ENCODE peak calls at places on chromosomes 3 and 15, in nine cellular contexts. H is iris pigment epithelial cell, Q is COLO829, W is epithelial cell of prostate, C is T-cell, S is neural progenitor cell, U is Daoy, T is cardiac fibroblast, P is Panc1. Z is an unnamed sample.

GRCh38 chr15:101204744-101205535 is 46.9 kb downstream of the CHSY1 start:
- DNase-seq in U (no peak), H (no peak), T (peak), W (no peak), P (no peak), C (no peak), S (no peak), Q (no peak), Z (no peak)

GRCh38 chr3:60176614-60177013 is 1074.6 kb downstream of the FHIT start:
- DNase-seq in H (no peak), P (no peak), T (no peak), U (no peak), W (no peak), S (no peak), C (no peak), Q (no peak), Z (no peak)

GRCh38 chr15:58440181-58440910 is 8.6 kb downstream of the LIPC start:
- DNase-seq in U (peak), H (peak), S (no peak), C (no peak), Q (peak), T (peak), W (peak), P (no peak), Z (no peak)

GRCh38 chr15:86034904-86035303 is 44.8 kb upstream of the AGBL1 start:
- DNase-seq in Q (no peak), S (no peak), C (no peak), T (no peak), P (no peak), H (no peak), U (no peak), W (no peak), Z (no peak)

GRCh38 chr3:130843441-130843840 is 50.4 kb upstream of the ATP2C1 start:
- DNase-seq in P (no peak), Q (no peak), C (no peak), H (no peak), T (no peak), U (no peak), W (no peak), S (no peak), Z (no peak)

GRCh38 chr3:151923901-151924300 is 50.5 kb downstream of the SUCNR1 start:
- DNase-seq in W (no peak), Q (peak), H (peak), C (no peak), U (no peak), S (no peak), T (peak), P (no peak), Z (no peak)

GRCh38 chr3:138935864-138936762 is 10.8 kb downstream of the FOXL2 start:
- DNase-seq in U (peak), T (peak), C (peak), W (no peak), P (no peak), S (peak), H (peak), Q (peak), Z (peak)

GRCh38 chr3:177439729-177440269 is 242.5 kb upstream of the TBL1XR1 start:
- DNase-seq in W (no peak), P (no peak), S (no peak), H (peak), C (no peak), Q (no peak), T (no peak), U (no peak), Z (no peak)

GRCh38 chr3:52528596-52529375 is 4.9 kb downstream of the NT5DC2 start:
- DNase-seq in H (no peak), T (no peak), C (no peak), P (no peak), U (no peak), W (no peak), S (peak), Q (no peak), Z (no peak)